ENCODE peak calls at places on chromosomes 2 and 18, in four cellular contexts. One of them, this sample, is unnamed.

GRCh38 chr18:26215247-26215970 is 10.8 kb upstream of the TAF4B start:
- DNase-seq in A549: no peak
- DNase-seq in heart right ventricle: no peak
- DNase-seq in OCI-LY7: peak; percentile 83
- DNase-seq in this sample: no peak

GRCh38 chr2:10179422-10179821 is 56.9 kb downstream of the RRM2 start:
- DNase-seq in A549: no peak
- DNase-seq in heart right ventricle: no peak
- DNase-seq in OCI-LY7: no peak
- DNase-seq in this sample: no peak

GRCh38 chr2:8203354-8203753 is 478.5 kb upstream of the ID2 start:
- DNase-seq in heart right ventricle: no peak
- DNase-seq in A549: no peak
- DNase-seq in OCI-LY7: no peak
- DNase-seq in this sample: no peak

GRCh38 chr18:51151568-51152511 is 45.6 kb downstream of the MEX3C start:
- DNase-seq in heart right ventricle: no peak
- DNase-seq in OCI-LY7: peak; percentile 65
- DNase-seq in A549: no peak
- DNase-seq in this sample: no peak

GRCh38 chr2:53768233-53768542 is 584 bp downstream of the CHAC2 start:
- DNase-seq in OCI-LY7: peak; percentile 79
- DNase-seq in A549: no peak
- DNase-seq in heart right ventricle: no peak
- DNase-seq in this sample: no peak

GRCh38 chr2:101267671-101268656 is 15.3 kb downstream of the CNOT11 start:
- DNase-seq in OCI-LY7: no peak
- DNase-seq in heart right ventricle: no peak
- DNase-seq in A549: no peak
- DNase-seq in this sample: no peak

GRCh38 chr2:233235977-233236376 is 15.5 kb upstream of the ATG16L1 start:
- DNase-seq in A549: no peak
- DNase-seq in OCI-LY7: no peak
- DNase-seq in heart right ventricle: no peak
- DNase-seq in this sample: no peak

GRCh38 chr18:37676276-37676675 is 110.7 kb upstream of the CELF4 start:
- DNase-seq in A549: no peak
- DNase-seq in heart right ventricle: no peak
- DNase-seq in OCI-LY7: no peak
- DNase-seq in this sample: no peak

GRCh38 chr2:134405641-134406081 is 151.8 kb downstream of the MGAT5 start:
- DNase-seq in OCI-LY7: no peak
- DNase-seq in A549: no peak
- DNase-seq in heart right ventricle: no peak
- DNase-seq in this sample: no peak

DNA sequence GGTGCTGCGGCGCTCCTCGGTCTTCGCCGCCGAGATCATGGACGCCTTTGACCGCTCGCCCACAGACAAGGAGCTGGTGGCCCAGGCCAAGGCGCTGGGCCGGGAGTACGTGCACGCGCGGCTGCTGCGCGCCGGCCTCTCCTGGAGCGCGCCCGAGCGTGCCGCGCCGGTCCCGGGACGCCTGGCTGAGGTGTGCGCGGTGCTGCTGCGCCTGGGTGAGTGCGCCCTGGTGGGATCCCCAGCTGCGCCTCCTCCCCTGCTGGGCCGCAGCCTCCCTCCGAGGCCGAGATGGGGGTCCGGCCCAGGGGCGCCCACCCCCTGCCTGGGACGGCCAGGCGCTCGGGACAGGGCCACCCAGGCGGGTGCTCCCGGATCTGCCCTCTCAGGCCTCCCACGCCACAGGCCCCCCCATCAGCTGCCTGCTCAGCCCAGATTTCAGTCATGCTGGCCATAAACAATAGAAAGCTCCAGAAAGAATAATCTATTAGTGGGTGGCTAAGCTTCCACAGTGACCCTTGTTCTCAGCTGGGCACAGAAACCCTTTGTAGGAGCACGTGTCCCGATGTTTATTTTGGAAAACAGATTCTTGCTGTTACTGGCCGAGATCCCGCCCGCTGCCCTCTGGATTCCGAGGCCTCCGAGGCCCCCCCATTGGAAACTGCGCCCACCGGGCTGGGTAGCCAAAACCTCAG is 1.1 kb downstream of the BOK start:
- DNase-seq in heart right ventricle: no peak
- DNase-seq in A549: peak; percentile 60
- DNase-seq in OCI-LY7: no peak
- DNase-seq in this sample: peak; percentile 84
- H3K4me3 ChIP-seq in heart right ventricle: peak overlapping the region; percentile 56
- H3K4me3 ChIP-seq in A549: peak overlapping the region; percentile 91
- H3K4me3 ChIP-seq in OCI-LY7: no peak overlapping the region
- H3K4me3 ChIP-seq in this sample: peak overlapping the region; percentile 60

GRCh38 chr2:119227346-119227745 is 3.7 kb downstream of the STEAP3 start:
- DNase-seq in heart right ventricle: no peak
- DNase-seq in OCI-LY7: no peak
- DNase-seq in A549: no peak
- DNase-seq in this sample: no peak
- H3K4me1 ChIP-seq in heart right ventricle: peaks cover 10% of the 10 kb centered on the region
- H3K4me1 ChIP-seq in OCI-LY7: no peaks in the 10 kb centered on the region
- H3K4me1 ChIP-seq in A549: peaks cover 13% of the 10 kb centered on the region
- H3K4me1 ChIP-seq in this sample: peaks cover 12% of the 10 kb centered on the region

GRCh38 chr2:11877764-11878163 is 131.3 kb downstream of the LPIN1 start:
- DNase-seq in heart right ventricle: no peak
- DNase-seq in OCI-LY7: no peak
- DNase-seq in A549: no peak
- DNase-seq in this sample: no peak
- H3K27ac ChIP-seq in heart right ventricle: no peak overlapping the region
- H3K27ac ChIP-seq in OCI-LY7: no peak overlapping the region
- H3K27ac ChIP-seq in A549: no peak overlapping the region
- H3K27ac ChIP-seq in this sample: no peak overlapping the region

DNA sequence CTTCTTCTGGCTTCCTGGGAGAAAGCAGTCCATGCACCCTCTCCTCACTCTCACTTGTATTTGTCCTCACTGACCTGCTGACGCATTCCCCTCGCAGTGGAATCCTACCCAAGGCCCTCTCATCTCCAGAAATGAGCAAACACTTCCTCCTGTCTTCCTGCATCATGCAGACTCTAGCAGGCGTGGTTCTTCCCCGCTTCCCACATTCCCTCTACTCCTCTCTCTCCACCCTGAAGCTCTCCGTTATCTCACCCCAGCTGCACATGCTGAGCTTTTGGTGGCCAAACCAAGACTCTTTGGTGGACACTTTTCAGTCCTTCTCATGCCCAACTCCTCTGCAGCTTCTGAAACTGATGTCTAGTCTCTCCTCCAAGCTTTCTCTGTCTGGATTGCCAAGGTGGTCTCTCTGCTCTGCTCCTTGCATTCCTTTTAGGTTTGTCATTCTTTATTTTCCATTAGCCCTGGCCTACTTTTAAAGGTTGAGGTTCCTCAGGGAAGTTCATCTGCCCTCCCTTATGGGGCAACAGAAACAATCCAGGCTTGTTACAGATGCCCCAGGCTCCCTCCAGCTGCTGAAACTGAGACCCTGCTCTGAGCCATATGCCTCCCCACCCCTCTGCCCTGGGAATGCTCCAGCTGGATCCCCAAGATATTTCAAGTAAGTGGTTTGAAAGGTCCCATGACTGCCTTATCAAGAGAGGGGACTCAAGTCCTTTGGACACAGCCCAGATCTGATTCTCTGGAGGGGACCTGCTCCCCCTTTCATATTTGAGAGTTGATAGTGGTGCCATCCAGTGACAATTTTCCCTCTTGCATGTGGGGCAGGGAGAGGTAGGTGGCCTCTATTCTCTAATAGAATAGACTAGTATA is 835 bp upstream of the IL18RAP start:
- DNase-seq in A549: no peak
- DNase-seq in heart right ventricle: no peak
- DNase-seq in OCI-LY7: no peak
- DNase-seq in this sample: no peak
- H3K4me3 ChIP-seq in A549: no peak overlapping the region
- H3K4me3 ChIP-seq in heart right ventricle: no peak overlapping the region
- H3K4me3 ChIP-seq in OCI-LY7: no peak overlapping the region
- H3K4me3 ChIP-seq in this sample: no peak overlapping the region

DNA sequence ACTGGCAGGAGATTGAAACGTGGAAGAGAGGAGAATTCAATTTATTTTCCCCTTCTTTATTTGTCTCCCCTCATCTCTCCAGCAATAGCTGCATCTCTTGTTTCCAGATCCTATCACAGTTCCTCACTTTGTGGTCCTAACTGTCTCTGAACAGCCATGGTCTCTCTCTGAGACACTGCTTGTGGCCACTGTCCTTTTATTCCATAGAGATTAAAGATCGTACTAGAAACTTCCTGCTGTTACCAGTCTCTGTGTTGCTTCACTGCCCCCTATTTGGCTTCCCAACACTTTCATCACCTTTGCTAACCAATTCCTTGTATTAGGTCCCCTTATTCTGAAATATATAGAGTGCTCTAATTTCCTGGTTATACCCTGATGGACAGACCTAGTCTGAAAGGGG is 48.9 kb upstream of the CAVIN2 start:
- DNase-seq in A549: no peak
- DNase-seq in heart right ventricle: no peak
- DNase-seq in OCI-LY7: no peak
- DNase-seq in this sample: no peak
- H3K4me1 ChIP-seq in A549: peaks cover 56% of the 10 kb centered on the region
- H3K4me1 ChIP-seq in heart right ventricle: no peaks in the 10 kb centered on the region
- H3K4me1 ChIP-seq in OCI-LY7: no peaks in the 10 kb centered on the region
- H3K4me1 ChIP-seq in this sample: no peaks in the 10 kb centered on the region